ENCODE peak calls at places on chromosomes 4 and X, in seven cellular contexts. C, T, M, I, U, J and H are unnamed samples.
A peak's percentile ranks its signal among the peaks of the same experiment; 100 is the strongest.

GRCh38 chr4:45946699-45947098 is 177.2 kb downstream of the GABRG1 start:
- DNase-seq in J (no peak), I (no peak), M (no peak), C (no peak), T (no peak), U (no peak), H (no peak)

GRCh38 chrX:23845316-23845932 is 62.3 kb downstream of the APOO start:
- DNase-seq in U (no peak), I (no peak), T (no peak), C (no peak), J (no peak), M (peak; percentile 64), H (no peak)

GRCh38 chr4:1993169-1993516 is 15.6 kb downstream of the NELFA start:
- DNase-seq in T (peak; percentile 45), I (no peak), J (no peak), U (no peak), M (no peak), C (no peak), H (no peak)

GRCh38 chrX:22742174-22742573 is 257.6 kb upstream of the DDX53 start:
- DNase-seq in M (peak; percentile 61), I (no peak), U (no peak), C (no peak), J (no peak), T (no peak), H (no peak)

GRCh38 chrX:18210470-18210869 is 10.2 kb downstream of the BEND2 start:
- DNase-seq in I (peak; percentile 26), J (no peak), C (no peak), M (peak; percentile 2), U (no peak), T (no peak), H (no peak)

GRCh38 chr4:150943831-150944230 is 71.3 kb downstream of the LRBA start:
- DNase-seq in J (no peak), U (no peak), T (no peak), I (no peak), M (peak; percentile 10), C (no peak), H (no peak)

GRCh38 chr4:176052744-176053143 is 12.9 kb upstream of the WDR17 start:
- DNase-seq in I (no peak), C (no peak), U (no peak), M (no peak), T (no peak), J (no peak), H (no peak)

GRCh38 chr4:168524006-168524405 is 27.2 kb downstream of the PALLD start:
- DNase-seq in U (no peak), J (no peak), M (peak; percentile 83), C (no peak), I (no peak), T (no peak), H (no peak)

GRCh38 chr4:71604785-71605184 is 179.1 kb downstream of the GC start:
- DNase-seq in U (no peak), J (no peak), T (no peak), M (no peak), I (no peak), C (no peak), H (no peak)

GRCh38 chrX:135170877-135171519 is at the start of gene CT55:
- DNase-seq in I (peak; percentile 11), J (no peak), C (no peak), T (no peak), M (no peak), U (no peak), H (peak; percentile 37)

GRCh38 chrX:97743014-97743413 is 859.3 kb downstream of the RPA4 start:
- DNase-seq in C (no peak), T (no peak), M (peak; percentile 2), I (peak; percentile 10), J (no peak), U (no peak), H (no peak)

GRCh38 chr4:38747629-38748028 is 35.2 kb downstream of the TLR10 start:
- DNase-seq in T (no peak), U (no peak), C (no peak), I (no peak), J (no peak), M (no peak), H (no peak)

GRCh38 chr4:38753021-38753806 is 29.6 kb downstream of the TLR10 start:
- DNase-seq in U (peak; percentile 68), T (peak; percentile 85), M (peak; percentile 100), J (peak; percentile 50), C (peak; percentile 97), I (peak; percentile 97), H (peak; percentile 97)

GRCh38 chr4:38757945-38758344 is 24.8 kb downstream of the TLR10 start:
- DNase-seq in C (no peak), M (no peak), T (no peak), I (peak; percentile 65), U (no peak), J (no peak), H (peak; percentile 69)

GRCh38 chr4:38751341-38752043 is 31.3 kb downstream of the TLR10 start:
- DNase-seq in M (no peak), U (no peak), C (no peak), T (no peak), I (no peak), J (no peak), H (no peak)

DNA sequence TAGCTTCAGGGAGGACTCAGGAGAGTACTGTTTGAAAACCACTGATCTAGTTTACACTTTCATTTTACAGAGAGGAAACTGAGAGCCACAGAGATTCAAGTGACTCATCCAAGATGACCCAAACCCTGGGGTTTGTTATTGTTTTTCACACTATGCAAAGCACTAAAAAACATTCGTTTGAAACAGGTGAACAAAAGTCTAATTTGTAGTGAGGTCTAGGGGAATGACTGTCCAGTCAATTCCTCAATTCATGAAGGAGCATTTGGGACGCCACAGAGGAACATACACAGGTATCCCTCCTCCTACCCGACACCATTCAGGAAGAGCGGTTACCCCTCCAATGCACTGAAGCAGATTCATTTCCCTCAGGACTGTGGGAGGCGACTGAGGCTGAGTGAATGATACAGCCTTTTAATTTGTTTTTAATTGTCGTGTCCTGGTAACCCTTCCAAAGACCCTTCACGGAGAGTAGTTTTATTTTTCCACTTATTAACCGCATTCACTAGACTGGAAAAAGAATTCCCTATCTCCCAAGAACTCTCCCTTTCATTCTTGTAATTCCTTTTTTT is 30.3 kb downstream of the TLR10 start:
- DNase-seq in M (peak; percentile 49), J (no peak), T (no peak), I (no peak), U (no peak), C (peak; percentile 42), H (no peak)
- H3K27ac ChIP-seq in M (peak overlapping the region; percentile 98), J (no peak overlapping the region), T (no peak overlapping the region), I (peak overlapping the region; percentile 56), U (no peak overlapping the region), C (peak overlapping the region; percentile 73), H (no peak overlapping the region)

GRCh38 chr4:27861802-27862201 is 1001.2 kb downstream of the STIM2 start:
- DNase-seq in U (no peak), T (no peak), J (no peak), M (peak; percentile 2), C (peak; percentile 70), I (no peak), H (no peak)

DNA sequence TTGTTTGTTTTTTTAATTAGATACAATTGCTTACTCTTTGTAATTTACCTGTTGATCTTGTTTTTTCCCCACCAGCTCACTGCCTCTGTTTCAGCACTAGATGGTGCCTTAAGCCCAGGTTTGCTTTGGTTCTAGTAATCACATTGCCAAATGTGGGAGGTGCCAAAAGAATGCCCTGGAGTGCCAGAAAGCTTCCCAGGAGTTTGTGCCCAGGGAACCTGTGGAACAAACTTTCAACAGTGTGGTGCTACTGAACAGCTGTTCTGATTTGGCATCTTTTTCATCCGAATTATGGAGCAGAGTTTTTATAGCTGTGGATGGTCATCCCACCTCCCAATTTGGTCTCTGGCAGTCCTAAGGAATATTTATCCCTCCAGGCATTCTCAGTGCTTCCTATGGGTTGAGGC is 1000.7 kb downstream of the STIM2 start:
- DNase-seq in I (peak; percentile 89), C (peak; percentile 67), U (peak; percentile 52), M (peak; percentile 49), T (no peak), J (peak; percentile 14), H (peak; percentile 68)
- TF ChIP-seq CTCF in I (peak; percentile 90), C (peak; percentile 82), U (peak; percentile 74), M (peak; percentile 49), T (peak; percentile 35), J (no peak), H (peak; percentile 89)

GRCh38 chr4:40180356-40180755 is 16.5 kb upstream of the RHOH start:
- DNase-seq in M (peak; percentile 77), I (no peak), T (no peak), J (no peak), C (peak; percentile 31), U (no peak), H (no peak)

GRCh38 chr4:40185830-40186664 is 10.8 kb upstream of the RHOH start:
- DNase-seq in C (no peak), T (no peak), I (no peak), J (no peak), U (peak; percentile 43), M (no peak), H (no peak)

GRCh38 chr4:40183615-40184411 is 13.0 kb upstream of the RHOH start:
- DNase-seq in M (peak; percentile 11), T (no peak), J (no peak), I (no peak), C (no peak), U (peak; percentile 28), H (no peak)

GRCh38 chr4:40182041-40182440 is 14.8 kb upstream of the RHOH start:
- DNase-seq in C (no peak), I (no peak), U (peak; percentile 19), T (no peak), M (no peak), J (no peak), H (no peak)

GRCh38 chr4:40182979-40183378 is 13.9 kb upstream of the RHOH start:
- DNase-seq in T (no peak), I (no peak), J (no peak), C (no peak), M (no peak), U (no peak), H (no peak)
- H3K27ac ChIP-seq in T (no peak overlapping the region), I (no peak overlapping the region), J (no peak overlapping the region), C (no peak overlapping the region), M (no peak overlapping the region), U (no peak overlapping the region), H (no peak overlapping the region)

DNA sequence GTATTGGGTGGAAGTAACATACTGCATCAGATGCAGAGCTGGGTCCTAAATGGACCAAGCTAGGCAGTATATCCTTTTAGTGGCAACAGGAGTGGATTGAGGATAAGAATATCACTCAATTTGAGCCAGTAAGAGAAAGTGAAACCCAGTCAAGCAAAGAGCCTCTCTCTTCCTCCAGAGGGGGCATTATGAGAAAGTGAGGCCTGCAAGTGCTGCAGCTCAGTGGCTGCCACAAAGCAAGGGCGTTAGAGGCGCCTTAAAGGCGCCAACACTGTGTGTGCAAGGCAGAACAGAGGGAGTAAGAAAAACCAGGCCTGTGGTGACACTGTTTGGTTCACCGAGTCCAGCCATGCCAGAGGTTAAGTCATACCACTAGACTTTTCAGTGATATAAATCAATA is 17.5 kb downstream of the STX18 start:
- DNase-seq in T (no peak), M (no peak), U (no peak), I (peak; percentile 77), J (no peak), C (no peak), H (peak; percentile 54)
- TF ChIP-seq CTCF in T (no peak), M (no peak), U (peak; percentile 37), I (peak; percentile 39), J (no peak), C (peak; percentile 37), H (peak; percentile 47)

GRCh38 chrX:69705818-69706217 is 89.9 kb downstream of the EDA start:
- DNase-seq in C (no peak), U (no peak), T (no peak), M (no peak), I (peak; percentile 48), J (no peak), H (no peak)
- H3K27ac ChIP-seq in C (no peak overlapping the region), U (no peak overlapping the region), T (no peak overlapping the region), M (no peak overlapping the region), I (peak overlapping the region; percentile 91), J (no peak overlapping the region), H (peak overlapping the region; percentile 55)

GRCh38 chr4:154961263-154961662 is 180.2 kb downstream of the RBM46 start:
- DNase-seq in C (no peak), M (peak; percentile 2), T (no peak), I (no peak), J (no peak), U (no peak), H (no peak)
- TF ChIP-seq CTCF in C (no peak), M (no peak), T (no peak), I (no peak), J (no peak), U (no peak), H (no peak)